ENCODE peak calls at places on chromosomes 13 and 19, in seven cellular contexts. N is right atrium auricular region, W is fibroblast of mammary gland, Y is left lung, F is RWPE1, U is cardiac muscle cell, H is fibroblast of the aortic adventitia. T is an unnamed sample.
A peak's percentile ranks its signal among the peaks of the same experiment; 100 is the strongest.

GRCh38 chr19:19062454-19063182 is 1.2 kb upstream of the SLC25A42 start:
- DNase-seq in N (no peak), W (peak; percentile 51), Y (peak; percentile 57), F (peak; percentile 42), U (no peak), H (peak; percentile 18), T (no peak)

GRCh38 chr19:4297901-4298771 is 4.1 kb downstream of the TMIGD2 start:
- DNase-seq in N (no peak), W (no peak), Y (no peak), F (no peak), U (no peak), H (no peak), T (no peak)

GRCh38 chr19:12270854-12271253 is 23.8 kb downstream of the ZNF44 start:
- DNase-seq in N (no peak), W (no peak), Y (no peak), F (no peak), U (no peak), H (no peak), T (no peak)

GRCh38 chr13:113489171-113489548 is 1.4 kb downstream of the DCUN1D2 start:
- DNase-seq in N (no peak), W (no peak), Y (no peak), F (peak; percentile 8), U (no peak), H (no peak), T (no peak)

GRCh38 chr19:14542721-14543328 is 13.4 kb downstream of the TECR start:
- DNase-seq in N (no peak), W (peak; percentile 65), Y (no peak), F (peak; percentile 81), U (peak; percentile 40), H (peak; percentile 75), T (no peak)

GRCh38 chr13:99086869-99087129 is 108.9 kb upstream of the DOCK9 start:
- DNase-seq in N (no peak), W (peak; percentile 15), Y (peak; percentile 41), F (peak; percentile 40), U (no peak), H (no peak), T (peak; percentile 22)

GRCh38 chr13:39600766-39601165 is 2.2 kb downstream of the LHFPL6 start:
- DNase-seq in N (peak; percentile 66), W (peak; percentile 48), Y (no peak), F (no peak), U (peak; percentile 27), H (peak; percentile 41), T (peak; percentile 23)

GRCh38 chr19:57947088-57947418 is 453 bp downstream of the ZNF256 start:
- DNase-seq in N (no peak), W (no peak), Y (peak; percentile 32), F (no peak), U (no peak), H (no peak), T (no peak)

GRCh38 chr13:111626371-111627305 is 306.2 kb downstream of the TEX29 start:
- DNase-seq in N (peak; percentile 57), W (no peak), Y (no peak), F (no peak), U (no peak), H (no peak), T (no peak)

GRCh38 chr13:59734393-59734792 is 429.3 kb downstream of the DIAPH3 start:
- DNase-seq in N (no peak), W (no peak), Y (no peak), F (no peak), U (no peak), H (no peak), T (no peak)

GRCh38 chr13:33230178-33230881 is 55.2 kb downstream of the STARD13 start:
- DNase-seq in N (no peak), W (peak; percentile 85), Y (no peak), F (no peak), U (peak; percentile 63), H (peak; percentile 64), T (no peak)

GRCh38 chr13:68056816-68057710 is 826.9 kb upstream of the PCDH9 start:
- DNase-seq in N (no peak), W (peak; percentile 14), Y (no peak), F (peak; percentile 54), U (peak; percentile 6), H (no peak), T (no peak)

GRCh38 chr13:101390461-101390860 is 25.8 kb downstream of the NALCN start:
- DNase-seq in N (no peak), W (peak; percentile 23), Y (no peak), F (no peak), U (peak; percentile 1), H (peak; percentile 18), T (no peak)

GRCh38 chr13:105272660-105273631 is 1262.5 kb downstream of the EFNB2 start:
- DNase-seq in N (no peak), W (no peak), Y (no peak), F (no peak), U (no peak), H (no peak), T (no peak)

GRCh38 chr19:1206733-1207301 is 1.2 kb downstream of the STK11 start:
- DNase-seq in N (no peak), W (no peak), Y (no peak), F (no peak), U (no peak), H (peak; percentile 26), T (no peak)

GRCh38 chr13:69603144-69603853 is 504.3 kb upstream of the ATXN8OS start:
- DNase-seq in N (no peak), W (no peak), Y (no peak), F (no peak), U (no peak), H (no peak), T (no peak)

GRCh38 chr13:39201075-39201630 is 162.9 kb downstream of the NHLRC3 start:
- DNase-seq in N (no peak), W (no peak), Y (no peak), F (no peak), U (peak; percentile 2), H (no peak), T (no peak)

GRCh38 chr13:33321686-33322473 is 36.3 kb upstream of the STARD13 start:
- DNase-seq in N (no peak), W (peak; percentile 70), Y (no peak), F (no peak), U (peak; percentile 58), H (peak; percentile 56), T (no peak)

GRCh38 chr19:45515081-45515624 is 7.9 kb downstream of the VASP start:
- DNase-seq in N (no peak), W (no peak), Y (peak; percentile 83), F (no peak), U (no peak), H (no peak), T (no peak)

GRCh38 chr19:17548145-17548544 is 7.3 kb upstream of the COLGALT1 start:
- DNase-seq in N (no peak), W (no peak), Y (no peak), F (no peak), U (no peak), H (no peak), T (no peak)

GRCh38 chr13:75489502-75490263 is 7.7 kb upstream of the TBC1D4 start:
- DNase-seq in N (no peak), W (peak; percentile 84), Y (peak; percentile 57), F (peak; percentile 13), U (peak; percentile 82), H (peak; percentile 40), T (no peak)

GRCh38 chr13:40993987-40994386 is 25.1 kb downstream of the ELF1 start:
- DNase-seq in N (no peak), W (no peak), Y (no peak), F (peak; percentile 92), U (no peak), H (no peak), T (no peak)

GRCh38 chr19:1469200-1469935 is 9.6 kb downstream of the C19orf25 start:
- DNase-seq in N (no peak), W (no peak), Y (no peak), F (no peak), U (no peak), H (no peak), T (no peak)

GRCh38 chr19:19866599-19867248 is 1.0 kb downstream of the ZNF253 start:
- DNase-seq in N (no peak), W (peak; percentile 9), Y (no peak), F (peak; percentile 3), U (peak; percentile 15), H (no peak), T (peak; percentile 28)

GRCh38 chr13:99464441-99464949 is 36.8 kb upstream of the TM9SF2 start:
- DNase-seq in N (no peak), W (peak; percentile 49), Y (no peak), F (no peak), U (no peak), H (peak; percentile 14), T (no peak)

DNA sequence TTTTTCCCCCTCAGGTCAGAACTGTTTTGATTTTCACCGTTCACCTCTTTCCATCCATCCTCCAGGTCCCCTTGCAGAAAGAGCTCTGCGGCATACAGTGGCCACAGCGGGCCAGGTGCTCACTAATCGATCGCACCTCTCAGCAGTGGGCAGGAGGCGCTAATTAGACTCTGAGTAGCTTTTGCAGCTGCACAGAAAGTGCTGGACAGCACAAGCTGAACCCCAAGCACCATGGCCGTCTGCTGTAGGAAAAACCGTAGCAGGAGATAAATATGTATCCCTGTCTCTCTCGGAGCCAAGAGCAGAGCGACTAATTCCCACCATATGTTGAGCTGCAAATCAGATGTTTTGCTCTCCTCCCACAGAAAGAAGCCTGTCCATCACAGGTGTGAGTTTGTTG is 54.4 kb downstream of the PEX11G start:
- DNase-seq in N (no peak), W (no peak), Y (no peak), F (no peak), U (no peak), H (no peak), T (no peak)
- TF ChIP-seq CTCF in N (no peak), W (no peak), Y (no peak), F (no peak), U (no peak), H (no peak), T (no peak)

GRCh38 chr19:54432144-54432738 is 16.8 kb upstream of the LENG8 start:
- DNase-seq in N (no peak), W (no peak), Y (no peak), F (peak; percentile 76), U (no peak), H (no peak), T (no peak)
- TF ChIP-seq CTCF in N (no peak), W (no peak), Y (no peak), F (no peak), U (no peak), H (no peak), T (no peak)

DNA sequence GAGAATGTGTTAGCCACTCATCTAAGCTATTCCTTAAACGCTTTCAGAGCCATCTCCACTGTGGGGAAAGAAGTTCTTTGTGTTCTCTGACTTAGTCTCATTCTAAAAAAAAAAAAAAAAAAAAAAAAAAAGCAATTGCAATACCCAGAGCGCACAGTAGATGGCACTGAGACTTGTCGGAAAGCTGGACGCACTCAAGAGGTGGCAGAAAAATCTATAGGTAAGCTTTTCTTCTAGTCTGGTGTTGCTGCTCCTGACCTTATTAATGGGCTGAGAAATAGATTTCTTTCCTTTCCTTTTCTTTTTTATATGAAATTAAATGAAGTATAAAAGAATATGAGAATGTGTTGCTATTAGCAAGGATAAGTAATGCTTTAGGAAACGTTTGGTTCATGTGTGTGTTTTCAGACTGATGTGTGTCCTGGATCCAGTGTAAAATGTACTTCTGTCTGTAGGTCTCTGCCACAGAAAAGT is 4.7 kb upstream of the GJB2 start:
- DNase-seq in N (no peak), W (peak; percentile 66), Y (no peak), F (peak; percentile 50), U (peak; percentile 58), H (peak; percentile 72), T (no peak)
- TF ChIP-seq CTCF in N (peak; percentile 66), W (peak; percentile 80), Y (peak; percentile 32), F (peak; percentile 77), U (peak; percentile 78), H (peak; percentile 86), T (peak; percentile 79)

GRCh38 chr19:34018546-34018945 is 153.8 kb upstream of the LSM14A start:
- DNase-seq in N (no peak), W (no peak), Y (no peak), F (no peak), U (no peak), H (no peak), T (no peak)

GRCh38 chr19:34017024-34017423 is 155.3 kb upstream of the LSM14A start:
- DNase-seq in N (no peak), W (no peak), Y (no peak), F (no peak), U (no peak), H (no peak), T (no peak)
- TF ChIP-seq CTCF in N (no peak), W (no peak), Y (no peak), F (no peak), U (no peak), H (no peak), T (no peak)